ENCODE peak calls at places on chromosomes 6 and 20, in nine cellular contexts. W, S, F, D, O, G, R, A and Z are unnamed samples.

GRCh38 chr20:9474835-9475413 is 39.5 kb upstream of the LAMP5 start:
- DNase-seq in W (no peak), S (no peak), F (peak), D (no peak), O (no peak), G (no peak), R (no peak), A (no peak), Z (no peak)

GRCh38 chr6:37511910-37512399 is 12.3 kb upstream of the CCDC167 start:
- DNase-seq in W (no peak), S (no peak), F (no peak), D (no peak), O (no peak), G (no peak), R (no peak), A (no peak), Z (no peak)

GRCh38 chr6:11188161-11188915 is 44.1 kb downstream of the NEDD9 start:
- DNase-seq in W (no peak), S (no peak), F (no peak), D (no peak), O (no peak), G (no peak), R (no peak), A (no peak), Z (no peak)

GRCh38 chr6:36610576-36611336 is 16.6 kb downstream of the SRSF3 start:
- DNase-seq in W (no peak), S (no peak), F (no peak), D (no peak), O (no peak), G (no peak), R (no peak), A (no peak), Z (no peak)

GRCh38 chr20:34171640-34172039 is 59.6 kb upstream of the EIF2S2 start:
- DNase-seq in W (no peak), S (no peak), F (no peak), D (no peak), O (no peak), G (no peak), R (no peak), A (no peak), Z (no peak)

GRCh38 chr20:6140947-6141346 is 18.1 kb upstream of the FERMT1 start:
- DNase-seq in W (no peak), S (no peak), F (no peak), D (no peak), O (no peak), G (no peak), R (no peak), A (no peak), Z (peak)

GRCh38 chr6:20853828-20854227 is 319.6 kb downstream of the CDKAL1 start:
- DNase-seq in W (no peak), S (no peak), F (no peak), D (no peak), O (no peak), G (no peak), R (no peak), A (no peak), Z (no peak)

GRCh38 chr6:129766959-129767728 is 57.2 kb upstream of the ARHGAP18 start:
- DNase-seq in W (peak), S (peak), F (peak), D (peak), O (no peak), G (peak), R (peak), A (peak), Z (no peak)

GRCh38 chr6:85008311-85009015 is 244.1 kb upstream of the TBX18 start:
- DNase-seq in W (no peak), S (no peak), F (peak), D (no peak), O (no peak), G (no peak), R (no peak), A (no peak), Z (no peak)

GRCh38 chr6:89411269-89412070 is 603 bp downstream of the RRAGD start:
- DNase-seq in W (no peak), S (no peak), F (peak), D (no peak), O (no peak), G (peak), R (peak), A (no peak), Z (no peak)

GRCh38 chr6:34425132-34425497 is 754 bp downstream of the RPS10 start:
- DNase-seq in W (no peak), S (no peak), F (peak), D (no peak), O (no peak), G (no peak), R (no peak), A (no peak), Z (no peak)

GRCh38 chr6:48429021-48429420 is 318.0 kb upstream of the PTCHD4 start:
- DNase-seq in W (peak), S (no peak), F (no peak), D (no peak), O (no peak), G (no peak), R (no peak), A (no peak), Z (no peak)

GRCh38 chr6:120302041-120302440 is 952.5 kb upstream of the MAN1A1 start:
- DNase-seq in W (no peak), S (no peak), F (no peak), D (no peak), O (no peak), G (no peak), R (no peak), A (no peak), Z (no peak)

GRCh38 chr6:149779644-149779963 is 30.1 kb downstream of the PCMT1 start:
- DNase-seq in W (no peak), S (no peak), F (no peak), D (no peak), O (no peak), G (peak), R (no peak), A (no peak), Z (no peak)

GRCh38 chr6:77463308-77463880 is at the start of gene HTR1B:
- DNase-seq in W (no peak), S (no peak), F (peak), D (peak), O (no peak), G (no peak), R (no peak), A (no peak), Z (no peak)

GRCh38 chr6:139693735-139694134 is 319.3 kb upstream of the CITED2 start:
- DNase-seq in W (no peak), S (no peak), F (no peak), D (no peak), O (no peak), G (no peak), R (no peak), A (no peak), Z (no peak)

GRCh38 chr6:33974471-33974870 is 170.7 kb upstream of the MLN start:
- DNase-seq in W (no peak), S (no peak), F (peak), D (no peak), O (no peak), G (no peak), R (no peak), A (no peak), Z (no peak)

GRCh38 chr6:170278743-170279094 is 12.2 kb downstream of the DLL1 start:
- DNase-seq in W (no peak), S (no peak), F (no peak), D (no peak), O (no peak), G (no peak), R (no peak), A (no peak), Z (no peak)

GRCh38 chr6:100232791-100233573 is 231.7 kb downstream of the SIM1 start:
- DNase-seq in W (no peak), S (no peak), F (no peak), D (no peak), O (no peak), G (no peak), R (no peak), A (no peak), Z (no peak)

GRCh38 chr6:108914235-108915022 is 66.2 kb downstream of the ARMC2 start:
- DNase-seq in W (peak), S (no peak), F (no peak), D (no peak), O (no peak), G (no peak), R (peak), A (no peak), Z (peak)

GRCh38 chr6:38320817-38321216 is 318.9 kb downstream of the BTBD9 start:
- DNase-seq in W (no peak), S (no peak), F (no peak), D (no peak), O (no peak), G (no peak), R (no peak), A (no peak), Z (no peak)

GRCh38 chr20:46872315-46873211 is 22.1 kb upstream of the EYA2 start:
- DNase-seq in W (peak), S (no peak), F (peak), D (no peak), O (no peak), G (peak), R (no peak), A (no peak), Z (no peak)

GRCh38 chr6:4209201-4209600 is 73.8 kb upstream of the ECI2 start:
- DNase-seq in W (no peak), S (no peak), F (no peak), D (no peak), O (no peak), G (no peak), R (no peak), A (no peak), Z (no peak)

GRCh38 chr6:48036316-48036715 is 74.7 kb downstream of the PTCHD4 start:
- DNase-seq in W (no peak), S (no peak), F (no peak), D (no peak), O (no peak), G (no peak), R (no peak), A (no peak), Z (no peak)

GRCh38 chr20:63529861-63530787 is 7.1 kb downstream of the PTK6 start:
- DNase-seq in W (no peak), S (no peak), F (no peak), D (no peak), O (no peak), G (no peak), R (no peak), A (no peak), Z (no peak)

GRCh38 chr6:18748314-18748713 is 361.2 kb downstream of the RNF144B start:
- DNase-seq in W (no peak), S (no peak), F (no peak), D (no peak), O (no peak), G (no peak), R (no peak), A (no peak), Z (no peak)

GRCh38 chr20:33945391-33946079 is 48.2 kb upstream of the RALY start:
- DNase-seq in W (no peak), S (no peak), F (peak), D (no peak), O (no peak), G (no peak), R (no peak), A (no peak), Z (no peak)

GRCh38 chr6:22078802-22079545 is 217.9 kb downstream of the PRL start:
- DNase-seq in W (no peak), S (no peak), F (no peak), D (no peak), O (no peak), G (no peak), R (no peak), A (no peak), Z (no peak)

GRCh38 chr6:84709121-84709520 is 55.3 kb downstream of the TBX18 start:
- DNase-seq in W (no peak), S (no peak), F (no peak), D (no peak), O (no peak), G (no peak), R (no peak), A (no peak), Z (no peak)

GRCh38 chr20:51639206-51639832 is 96.8 kb upstream of the NFATC2 start:
- DNase-seq in W (peak), S (peak), F (peak), D (no peak), O (no peak), G (peak), R (peak), A (peak), Z (peak)

GRCh38 chr6:41375598-41376151 is 40.3 kb downstream of the NCR2 start:
- DNase-seq in W (no peak), S (no peak), F (no peak), D (no peak), O (no peak), G (no peak), R (no peak), A (no peak), Z (no peak)